ENCODE peak calls at places on chromosome 19, in five cellular contexts. T, K, Z, W and B are unnamed samples. For H3K4me1, the result is how much of the 10 kb centered on the place peaks cover.

GRCh38 chr19:55641376-55642152 is 762 bp downstream of the ZNF580 start:
- DNase-seq in T (no peak), W (no peak), K (peak), Z (no peak), B (no peak)

GRCh38 chr19:726993-727956 is 18.5 kb downstream of the PALM start:
- DNase-seq in Z (no peak), W (no peak), K (no peak), T (no peak), B (no peak)

GRCh38 chr19:41563847-41564514 is 12.0 kb upstream of the CEACAM21 start:
- DNase-seq in Z (no peak), K (no peak), W (no peak), T (no peak), B (no peak)

GRCh38 chr19:36449059-36449670 is 30.7 kb upstream of the ZFP82 start:
- DNase-seq in T (no peak), K (no peak), Z (no peak), W (no peak), B (no peak)

GRCh38 chr19:53865523-53865917 is 2.2 kb upstream of the MYADM start:
- DNase-seq in K (no peak), Z (no peak), T (no peak), W (no peak), B (no peak)

GRCh38 chr19:15155296-15155695 is 45.5 kb downstream of the NOTCH3 start:
- DNase-seq in W (no peak), Z (no peak), K (no peak), T (no peak), B (no peak)

GRCh38 chr19:49749055-49749716 is 13.9 kb downstream of the TSKS start:
- DNase-seq in W (no peak), T (no peak), Z (no peak), K (no peak), B (no peak)

GRCh38 chr19:57452307-57452706 is 4.6 kb downstream of the VN1R1 start:
- DNase-seq in Z (no peak), K (no peak), T (no peak), W (no peak), B (no peak)

GRCh38 chr19:29507081-29507860 is 18.5 kb upstream of the VSTM2B start:
- DNase-seq in K (no peak), Z (no peak), W (no peak), T (no peak), B (no peak)

GRCh38 chr19:30237146-30237545 is 135.0 kb upstream of the ZNF536 start:
- DNase-seq in W (no peak), T (no peak), K (no peak), Z (no peak), B (no peak)

GRCh38 chr19:801861-802496 is 4.7 kb downstream of the PTBP1 start:
- DNase-seq in W (peak), Z (no peak), T (peak), K (peak), B (no peak)

GRCh38 chr19:8111376-8111775 is 38.0 kb downstream of the FBN3 start:
- DNase-seq in Z (no peak), T (no peak), W (no peak), K (no peak), B (no peak)

GRCh38 chr19:29667390-29667783 is 2.1 kb downstream of the PLEKHF1 start:
- DNase-seq in T (no peak), Z (no peak), W (no peak), K (no peak), B (no peak)

GRCh38 chr19:57641715-57642234 is 8.8 kb downstream of the ZNF211 start:
- DNase-seq in T (no peak), W (no peak), K (no peak), Z (no peak), B (no peak)

GRCh38 chr19:681029-681626 is 4.9 kb downstream of the FSTL3 start:
- DNase-seq in W (no peak), K (no peak), T (peak), Z (no peak), B (peak)

GRCh38 chr19:290539-291521 is at the start of gene PLPP2:
- DNase-seq in T (no peak), W (peak), K (no peak), Z (no peak), B (no peak)

GRCh38 chr19:29702958-29703320 is 12.1 kb downstream of the C19orf12 start:
- DNase-seq in T (no peak), Z (no peak), K (no peak), W (no peak), B (no peak)

GRCh38 chr19:28393574-28394336 is 819.2 kb downstream of the UQCRFS1 start:
- DNase-seq in W (no peak), T (no peak), K (no peak), Z (no peak), B (no peak)

GRCh38 chr19:51091126-51091525 is 8.4 kb upstream of the KLK14 start:
- DNase-seq in W (no peak), T (no peak), K (no peak), Z (no peak), B (no peak)

GRCh38 chr19:6103217-6103644 is 7.1 kb downstream of the RFX2 start:
- DNase-seq in W (peak), Z (peak), K (no peak), T (peak), B (no peak)

GRCh38 chr19:2249010-2249866 is at the start of gene AMH:
- DNase-seq in W (no peak), K (no peak), T (no peak), Z (no peak), B (no peak)

GRCh38 chr19:8075158-8076086 is 22.9 kb downstream of the CCL25 start:
- DNase-seq in W (no peak), Z (no peak), T (no peak), K (no peak), B (no peak)

GRCh38 chr19:42563352-42564210 is 31.1 kb downstream of the CEACAM8 start:
- DNase-seq in K (peak), Z (no peak), T (no peak), W (no peak), B (peak)

GRCh38 chr19:16180611-16181010 is 4.6 kb upstream of the FAM32A start:
- DNase-seq in Z (no peak), K (no peak), T (no peak), W (no peak), B (no peak)

GRCh38 chr19:50046649-50047503 is 21.1 kb downstream of the ZNF473 start:
- DNase-seq in W (peak), K (peak), Z (peak), T (no peak), B (peak)

GRCh38 chr19:50839712-50840655 is 6.6 kb upstream of the KLK15 start:
- DNase-seq in T (no peak), Z (no peak), W (no peak), K (no peak), B (no peak)

GRCh38 chr19:58279042-58279924 is 528 bp downstream of the ZNF8 start:
- DNase-seq in W (peak), K (peak), T (peak), Z (peak), B (peak)

GRCh38 chr19:22602631-22603272 is 31.4 kb upstream of the ZNF492 start:
- DNase-seq in K (no peak), W (peak), T (no peak), Z (no peak), B (no peak)

GRCh38 chr19:13841339-13842293 is 35.3 kb upstream of the NANOS3 start:
- DNase-seq in Z (peak), K (no peak), T (peak), W (peak), B (peak)

GRCh38 chr19:16470911-16471811 is 609 bp downstream of the EPS15L1 start:
- DNase-seq in T (no peak), W (no peak), K (no peak), Z (peak), B (peak)

GRCh38 chr19:58372311-58373133 is 8.3 kb downstream of the ZNF837 start:
- DNase-seq in T (no peak), W (peak), K (no peak), Z (no peak), B (no peak)

GRCh38 chr19:8626823-8627222 is 3.6 kb upstream of the NFILZ start:
- DNase-seq in W (no peak), K (no peak), Z (no peak), T (no peak), B (no peak)

GRCh38 chr19:47107953-47108746 is 5.4 kb downstream of the ZC3H4 start:
- DNase-seq in T (no peak), K (no peak), Z (no peak), W (no peak), B (no peak)

GRCh38 chr19:47106819-47107200 is 6.8 kb downstream of the ZC3H4 start:
- DNase-seq in T (no peak), K (no peak), Z (no peak), W (no peak), B (no peak)

GRCh38 chr19:47104678-47105077 is 8.9 kb downstream of the ZC3H4 start:
- DNase-seq in Z (no peak), K (no peak), T (no peak), W (no peak), B (no peak)

GRCh38 chr19:47107201-47107952 is 6.2 kb downstream of the ZC3H4 start:
- DNase-seq in K (no peak), Z (no peak), W (no peak), T (no peak), B (no peak)

DNA sequence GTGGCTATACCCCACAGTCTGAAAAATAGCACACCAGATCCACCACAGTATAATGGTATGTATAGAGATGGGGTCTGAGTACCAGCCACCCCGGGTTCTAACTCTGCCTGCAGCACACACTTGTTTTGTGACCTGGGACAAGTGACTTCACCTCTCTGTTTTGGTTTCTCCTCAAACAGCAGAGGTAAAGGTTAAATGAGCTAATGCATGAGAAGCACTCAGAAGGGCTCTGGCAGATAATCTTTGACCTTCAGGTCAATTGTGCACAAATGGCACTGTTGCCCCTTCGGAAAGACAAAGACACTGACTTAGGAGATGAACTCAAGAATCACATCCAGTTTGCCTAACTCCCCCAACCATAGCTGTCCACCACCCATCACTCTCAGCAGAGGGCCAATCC is 7.7 kb downstream of the ZC3H4 start:
- DNase-seq in K (no peak), T (no peak), Z (no peak), W (no peak), B (no peak)
- H3K4me1 ChIP-seq in K (under half), T (under half), Z (half or more), W (under half), B (under half)

GRCh38 chr19:18379803-18380747 is 5.9 kb upstream of the GDF15 start:
- DNase-seq in W (peak), K (no peak), Z (peak), T (peak), B (no peak)

GRCh38 chr19:18373407-18373891 is 12.5 kb upstream of the GDF15 start:
- DNase-seq in T (no peak), Z (no peak), K (no peak), W (no peak), B (no peak)

GRCh38 chr19:18373892-18374629 is 11.9 kb upstream of the GDF15 start:
- DNase-seq in K (peak), W (peak), T (peak), Z (peak), B (peak)

GRCh38 chr19:18380843-18381242 is 5.1 kb upstream of the GDF15 start:
- DNase-seq in Z (no peak), W (no peak), T (no peak), K (no peak), B (no peak)

DNA sequence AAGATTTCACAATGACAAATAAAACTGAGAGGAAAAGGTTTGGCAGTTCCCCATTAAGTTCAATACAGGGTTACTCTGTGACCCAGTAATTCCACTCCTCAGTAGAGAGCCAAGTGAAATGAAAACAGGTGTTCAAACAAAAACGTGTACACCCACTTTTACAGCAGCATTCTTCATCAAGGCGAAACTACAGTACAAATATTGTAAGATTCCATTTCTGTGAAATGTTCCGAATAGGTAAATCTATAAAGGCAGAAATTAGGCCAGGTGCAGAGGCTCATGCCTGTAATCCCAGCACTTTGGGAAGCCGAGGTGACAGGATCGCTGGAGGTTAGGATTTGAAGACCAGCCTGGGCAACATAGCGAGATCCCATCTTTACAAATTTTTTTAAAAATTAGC is 8.9 kb upstream of the GDF15 start:
- DNase-seq in T (no peak), K (no peak), Z (no peak), W (no peak), B (no peak)
- H3K4me1 ChIP-seq in T (under half), K (under half), Z (half or more), W (under half), B (under half)

GRCh38 chr19:38697197-38697596 is 47.1 kb downstream of the CAPN12 start:
- DNase-seq in Z (no peak), K (no peak), W (no peak), T (no peak), B (no peak)
- H3K4me1 ChIP-seq in Z (half or more), K (under half), W (under half), T (under half), B (under half)

GRCh38 chr19:39820696-39821095 is 13.3 kb downstream of the DYRK1B start:
- DNase-seq in W (no peak), K (no peak), Z (no peak), T (no peak), B (no peak)

GRCh38 chr19:39816287-39817048 is 17.5 kb downstream of the DYRK1B start:
- DNase-seq in Z (no peak), K (no peak), T (no peak), W (no peak), B (no peak)

GRCh38 chr19:39818626-39819097 is 15.3 kb downstream of the DYRK1B start:
- DNase-seq in T (no peak), W (no peak), Z (no peak), K (no peak), B (no peak)

GRCh38 chr19:39817888-39818561 is 15.9 kb downstream of the DYRK1B start:
- DNase-seq in T (no peak), W (no peak), Z (no peak), K (no peak), B (no peak)

DNA sequence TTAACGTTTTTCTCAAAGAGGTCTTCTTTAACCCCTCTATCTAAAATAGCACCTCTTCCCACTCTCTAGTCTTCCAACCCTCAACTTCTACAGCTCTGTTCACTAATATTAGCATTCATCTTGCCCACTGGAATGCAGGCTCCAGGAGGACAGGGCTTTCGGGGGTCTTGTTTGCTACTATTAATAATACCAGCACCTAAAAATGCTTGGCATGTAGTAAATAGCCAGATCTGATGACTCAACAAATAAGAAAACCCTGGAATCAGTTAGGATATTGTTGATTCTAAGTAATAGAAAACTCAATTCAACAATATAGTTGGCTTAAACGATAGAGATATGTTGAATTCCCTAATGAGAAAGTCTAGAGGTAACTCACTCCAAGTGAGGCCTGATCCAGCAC is 14.2 kb downstream of the DYRK1B start:
- DNase-seq in Z (no peak), K (no peak), W (no peak), T (no peak), B (no peak)
- H3K4me1 ChIP-seq in Z (under half), K (under half), W (under half), T (under half), B (under half)

GRCh38 chr19:45094158-45094557 is 1.2 kb downstream of the PPP1R37 start:
- DNase-seq in W (no peak), K (no peak), Z (no peak), T (no peak), B (no peak)
- H3K4me1 ChIP-seq in W (under half), K (under half), Z (half or more), T (under half), B (under half)

DNA sequence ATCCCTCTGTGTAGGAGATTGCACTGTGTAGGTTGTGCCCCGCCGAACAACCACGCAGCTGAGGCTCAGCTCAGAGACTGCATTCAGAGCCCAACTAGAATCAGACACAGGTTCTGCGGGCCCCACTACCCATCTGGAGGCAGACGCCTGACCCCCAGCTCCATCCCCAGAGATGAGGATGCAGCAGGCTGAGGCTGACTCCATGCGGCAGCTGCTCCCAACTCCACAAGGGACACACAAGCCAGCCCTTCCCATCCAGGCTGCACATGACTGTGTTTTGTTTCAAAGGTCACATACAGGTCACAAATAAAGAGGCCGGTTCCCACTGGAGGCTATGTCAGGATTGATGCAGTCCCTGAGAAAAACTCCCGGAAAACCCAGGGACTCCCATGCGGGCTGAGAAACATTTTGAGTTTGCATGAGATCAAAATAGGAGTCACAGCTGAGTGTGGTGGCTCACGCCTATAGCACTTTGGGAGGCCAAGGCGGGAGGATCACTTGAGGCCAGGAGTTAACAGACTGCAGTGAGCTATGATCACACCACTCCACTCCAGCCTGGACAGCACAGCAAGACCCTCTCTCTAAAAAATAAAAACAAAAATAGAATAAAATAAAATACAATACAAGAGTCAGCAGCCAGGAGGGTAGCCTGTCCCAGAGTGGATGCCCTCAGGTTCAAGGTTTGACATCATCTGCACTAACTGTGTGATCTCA is 14.0 kb downstream of the ELL start:
- DNase-seq in T (no peak), W (no peak), Z (no peak), K (no peak), B (no peak)
- H3K4me1 ChIP-seq in T (under half), W (under half), Z (half or more), K (half or more), B (under half)

GRCh38 chr19:46928951-46929350 is 68.2 kb downstream of the ARHGAP35 start:
- DNase-seq in T (no peak), Z (no peak), W (no peak), K (no peak), B (no peak)
- H3K4me1 ChIP-seq in T (under half), Z (half or more), W (half or more), K (half or more), B (under half)

DNA sequence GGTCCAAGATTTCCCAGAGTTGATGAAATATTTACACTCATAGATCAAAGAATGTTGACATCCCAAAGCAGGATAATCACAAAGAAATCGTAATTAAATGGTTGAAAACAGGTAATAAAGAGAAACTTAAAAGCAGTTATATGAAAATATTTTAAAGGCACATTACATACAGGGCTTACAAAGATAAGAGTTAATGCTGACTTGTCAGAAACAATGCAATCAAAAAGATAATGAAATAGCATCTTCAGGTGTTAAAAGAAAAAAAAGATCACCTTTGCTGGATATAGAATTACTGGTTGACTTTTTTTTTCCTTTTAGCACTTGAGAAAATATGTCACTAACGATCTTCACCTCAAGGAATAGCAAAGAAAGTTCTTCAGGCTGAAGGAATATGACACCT is 48.8 kb downstream of the KCTD15 start:
- DNase-seq in K (no peak), T (no peak), W (no peak), Z (no peak), B (no peak)
- H3K4me1 ChIP-seq in K (under half), T (under half), W (under half), Z (under half), B (under half)